ENCODE peak calls at places on chromosomes 6 and 20, in seven cellular contexts. D, V, S, P, G, T and E are unnamed samples.

GRCh38 chr6:79167931-79168694 is 66.4 kb downstream of the HMGN3 start:
- DNase-seq in T (no peak), V (no peak), S (no peak), D (no peak), G (no peak), P (peak; percentile 13), E (no peak)

GRCh38 chr6:165843121-165843520 is 180.1 kb upstream of the PDE10A start:
- DNase-seq in D (no peak), G (no peak), S (no peak), P (no peak), V (no peak), T (no peak), E (no peak)

GRCh38 chr6:31270788-31271640 is 878 bp downstream of the HLA-C start:
- DNase-seq in V (peak; percentile 92), D (no peak), P (peak; percentile 63), G (peak; percentile 52), S (peak; percentile 81), T (peak; percentile 15), E (peak; percentile 33)

GRCh38 chr6:96826865-96827264 is 10.4 kb downstream of the GPR63 start:
- DNase-seq in D (no peak), V (no peak), P (no peak), S (no peak), G (no peak), T (no peak), E (no peak)

GRCh38 chr6:39092124-39092523 is 22.9 kb downstream of the SAYSD1 start:
- DNase-seq in S (no peak), V (no peak), D (no peak), P (no peak), G (no peak), T (no peak), E (no peak)

GRCh38 chr6:53718597-53719460 is 53.3 kb upstream of the KLHL31 start:
- DNase-seq in T (peak; percentile 64), V (no peak), D (no peak), P (peak; percentile 59), S (no peak), G (peak; percentile 28), E (peak; percentile 19)

GRCh38 chr6:28565823-28566526 is 40.3 kb downstream of the GPX5 start:
- DNase-seq in S (no peak), G (no peak), T (peak; percentile 36), V (no peak), P (no peak), D (no peak), E (no peak)

GRCh38 chr20:56587307-56588108 is 41.6 kb upstream of the TFAP2C start:
- DNase-seq in G (no peak), V (no peak), S (no peak), P (peak; percentile 7), T (peak; percentile 65), D (no peak), E (no peak)

GRCh38 chr6:147227770-147228320 is 23.6 kb downstream of the STXBP5 start:
- DNase-seq in G (no peak), D (no peak), T (no peak), S (no peak), P (no peak), V (no peak), E (no peak)

GRCh38 chr6:118228856-118229255 is 319.2 kb upstream of the PLN start:
- DNase-seq in S (no peak), P (no peak), D (no peak), G (no peak), T (no peak), V (no peak), E (no peak)

GRCh38 chr6:70277480-70277879 is 25.4 kb downstream of the COL9A1 start:
- DNase-seq in P (peak; percentile 7), D (no peak), V (no peak), T (no peak), G (no peak), S (no peak), E (no peak)

GRCh38 chr6:77231438-77232305 is 231.6 kb downstream of the HTR1B start:
- DNase-seq in D (no peak), S (no peak), G (no peak), T (no peak), V (no peak), P (no peak), E (no peak)

GRCh38 chr6:136251394-136251793 is 1.3 kb upstream of the MTFR2 start:
- DNase-seq in V (no peak), G (no peak), T (no peak), S (no peak), P (peak; percentile 2), D (no peak), E (no peak)

GRCh38 chr20:16539280-16539679 is 34.0 kb downstream of the KIF16B start:
- DNase-seq in V (no peak), S (no peak), G (no peak), D (no peak), P (no peak), T (peak; percentile 26), E (no peak)

GRCh38 chr6:168105813-168106660 is 27.0 kb upstream of the FRMD1 start:
- DNase-seq in G (no peak), T (no peak), V (peak; percentile 21), D (no peak), P (no peak), S (peak; percentile 32), E (no peak)

GRCh38 chr20:38231786-38232130 is 28.8 kb downstream of the KIAA1755 start:
- DNase-seq in T (no peak), G (no peak), P (no peak), S (no peak), D (no peak), V (no peak), E (no peak)

GRCh38 chr6:71345505-71345904 is 56.9 kb downstream of the OGFRL1 start:
- DNase-seq in D (no peak), T (no peak), S (no peak), V (no peak), G (no peak), P (no peak), E (no peak)

GRCh38 chr6:46490425-46491200 is 636 bp downstream of the RCAN2 start:
- DNase-seq in P (no peak), D (peak; percentile 38), T (no peak), G (no peak), V (no peak), S (no peak), E (no peak)

GRCh38 chr6:44050872-44051421 is 76.3 kb downstream of the MRPL14 start:
- DNase-seq in T (no peak), S (peak; percentile 26), P (peak; percentile 64), V (no peak), D (no peak), G (no peak), E (no peak)

GRCh38 chr6:110491644-110492317 is 15.4 kb upstream of the SLC22A16 start:
- DNase-seq in D (no peak), T (no peak), V (no peak), P (peak; percentile 88), S (no peak), G (no peak), E (no peak)

GRCh38 chr6:14270925-14271791 is 153.6 kb downstream of the CD83 start:
- DNase-seq in V (no peak), T (peak; percentile 92), D (no peak), P (peak; percentile 100), S (peak; percentile 45), G (peak; percentile 46), E (no peak)

GRCh38 chr20:42093542-42094440 is 475.6 kb upstream of the CHD6 start:
- DNase-seq in G (no peak), S (no peak), D (no peak), V (no peak), T (no peak), P (no peak), E (no peak)
- TF ChIP-seq CTCF in G (no peak), S (no peak), D (no peak), V (no peak), T (no peak), P (no peak), E (no peak)

GRCh38 chr6:162029873-162030576 is 697.5 kb downstream of the PRKN start:
- DNase-seq in D (no peak), G (no peak), P (no peak), V (no peak), S (no peak), T (no peak), E (no peak)

GRCh38 chr6:162032620-162033019 is 694.9 kb downstream of the PRKN start:
- DNase-seq in D (no peak), S (no peak), G (peak; percentile 30), V (no peak), T (no peak), P (peak; percentile 23), E (no peak)

DNA sequence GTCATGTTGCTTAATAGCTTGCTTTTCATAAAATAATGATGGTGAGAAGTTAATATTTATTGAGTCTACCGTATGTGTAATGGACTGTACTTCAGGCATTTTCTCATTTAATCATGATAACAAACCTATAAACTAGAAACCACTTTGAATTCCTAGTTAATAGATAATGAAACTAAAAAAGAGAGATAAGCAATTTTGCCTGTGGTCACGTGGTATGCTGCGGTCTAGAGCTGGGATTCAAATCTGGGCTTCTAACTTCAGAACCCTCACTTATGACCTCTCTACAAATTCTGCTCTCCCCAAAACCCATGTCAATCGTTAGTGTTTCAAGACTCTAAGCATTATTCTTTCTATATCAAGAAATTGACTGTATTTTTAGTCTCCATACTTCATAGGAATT is 700.7 kb downstream of the PRKN start:
- DNase-seq in D (no peak), G (no peak), S (no peak), V (no peak), P (no peak), T (no peak), E (no peak)
- H3K4me3 ChIP-seq in D (no peak overlapping the region), G (no peak overlapping the region), S (no peak overlapping the region), V (no peak overlapping the region), P (no peak overlapping the region), T (no peak overlapping the region), E (no peak overlapping the region)

DNA sequence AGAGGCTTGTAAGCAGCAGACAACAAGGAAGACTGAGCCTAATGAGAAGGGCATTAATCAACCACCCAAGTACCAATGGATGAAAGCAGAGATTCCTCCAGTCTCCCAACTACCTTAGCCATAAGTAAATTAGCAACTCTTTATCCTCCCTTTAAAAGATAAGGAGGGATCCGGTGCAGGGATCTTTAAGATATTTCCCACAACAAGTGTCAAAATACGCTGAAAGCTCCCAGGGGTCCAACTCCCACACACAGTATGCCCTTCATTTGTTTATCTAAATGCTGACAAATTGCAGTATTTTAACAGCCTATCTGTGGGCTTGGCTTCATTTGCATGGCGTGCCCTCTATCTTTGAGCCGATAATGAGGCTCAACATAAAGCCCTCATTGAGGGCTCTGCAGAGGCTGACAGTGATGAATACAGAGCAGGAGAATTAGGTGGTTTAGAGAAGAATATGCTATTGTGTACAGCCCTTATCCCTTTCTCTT is 574.9 kb upstream of the JAG1 start:
- DNase-seq in S (no peak), P (no peak), G (no peak), T (no peak), V (no peak), D (no peak), E (no peak)
- H3K27ac ChIP-seq in S (no peak overlapping the region), P (no peak overlapping the region), G (no peak overlapping the region), T (no peak overlapping the region), V (no peak overlapping the region), D (peak overlapping the region; percentile 83), E (no peak overlapping the region)

DNA sequence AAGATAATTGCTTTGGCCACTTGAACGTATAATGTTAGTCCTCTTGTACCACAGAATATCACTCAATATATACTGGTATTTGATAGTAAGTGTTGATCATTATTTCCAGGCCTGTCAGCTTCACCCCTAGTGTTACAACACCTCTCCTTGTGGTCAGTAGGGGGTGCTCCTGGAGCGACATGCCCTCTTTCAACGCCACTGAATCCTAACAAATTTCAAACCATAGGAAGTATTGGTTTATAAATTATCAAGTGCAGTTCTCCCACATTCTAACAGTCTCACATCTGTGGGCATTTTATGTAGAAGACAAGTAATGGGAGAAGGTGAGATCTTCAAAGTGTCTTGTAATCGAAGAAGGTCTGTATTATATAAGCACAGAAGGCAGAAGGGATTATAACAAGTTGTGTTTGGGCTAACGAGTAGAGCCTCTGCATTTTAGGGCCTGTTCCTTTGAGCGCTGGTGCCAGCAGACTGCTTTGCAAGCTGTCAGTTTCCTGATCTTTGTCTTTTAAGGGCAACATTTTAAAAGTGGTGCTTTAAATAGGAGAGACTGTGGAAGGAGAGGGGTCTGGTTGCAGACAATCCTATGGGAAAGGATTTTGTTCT is 57.1 kb upstream of the CEP162 start:
- DNase-seq in S (no peak), G (no peak), D (no peak), V (no peak), P (peak; percentile 3), T (peak; percentile 30), E (no peak)
- TF ChIP-seq CTCF in S (no peak), G (no peak), D (no peak), V (no peak), P (no peak), T (peak; percentile 36), E (no peak)